ENCODE peak calls at places on chromosomes 16 and 17, in eight cellular contexts. One of them, this sample, is unnamed.

GRCh38 chr16:19520861-19521331 is 1.0 kb downstream of the GDE1 start:
- DNase-seq in astrocyte of the spinal cord: peak; percentile 26
- DNase-seq in amygdala: no peak
- DNase-seq in stomach: peak; percentile 34
- DNase-seq in activated T-helper 1 cell treated with Interleukin-2 at 50 U/mL for 16 hours: no peak
- DNase-seq in activated gamma-delta T cell treated with anti-CD3 and anti-CD28 coated beads, Interleukin-2, amount 50 U/mL, for 16 hours: no peak
- DNase-seq in epithelial cell of esophagus: peak; percentile 55
- DNase-seq in KG1: no peak
- DNase-seq in this sample: peak; percentile 19

GRCh38 chr17:66573078-66573477 is 261.8 kb upstream of the CACNG5 start:
- DNase-seq in astrocyte of the spinal cord: no peak
- DNase-seq in amygdala: no peak
- DNase-seq in stomach: no peak
- DNase-seq in activated T-helper 1 cell treated with Interleukin-2 at 50 U/mL for 16 hours: no peak
- DNase-seq in activated gamma-delta T cell treated with anti-CD3 and anti-CD28 coated beads, Interleukin-2, amount 50 U/mL, for 16 hours: no peak
- DNase-seq in epithelial cell of esophagus: no peak
- DNase-seq in KG1: no peak
- DNase-seq in this sample: no peak

GRCh38 chr17:30219833-30220232 is 15.7 kb downstream of the SLC6A4 start:
- DNase-seq in astrocyte of the spinal cord: no peak
- DNase-seq in amygdala: no peak
- DNase-seq in stomach: no peak
- DNase-seq in activated T-helper 1 cell treated with Interleukin-2 at 50 U/mL for 16 hours: no peak
- DNase-seq in activated gamma-delta T cell treated with anti-CD3 and anti-CD28 coated beads, Interleukin-2, amount 50 U/mL, for 16 hours: no peak
- DNase-seq in epithelial cell of esophagus: no peak
- DNase-seq in KG1: no peak
- DNase-seq in this sample: no peak

GRCh38 chr17:17555151-17555550 is 36.4 kb downstream of the PEMT start:
- DNase-seq in astrocyte of the spinal cord: no peak
- DNase-seq in amygdala: no peak
- DNase-seq in stomach: no peak
- DNase-seq in activated T-helper 1 cell treated with Interleukin-2 at 50 U/mL for 16 hours: no peak
- DNase-seq in activated gamma-delta T cell treated with anti-CD3 and anti-CD28 coated beads, Interleukin-2, amount 50 U/mL, for 16 hours: no peak
- DNase-seq in epithelial cell of esophagus: no peak
- DNase-seq in KG1: no peak
- DNase-seq in this sample: no peak

GRCh38 chr16:46620265-46621005 is 744 bp downstream of the SHCBP1 start:
- DNase-seq in astrocyte of the spinal cord: peak; percentile 14
- DNase-seq in amygdala: no peak
- DNase-seq in stomach: no peak
- DNase-seq in activated T-helper 1 cell treated with Interleukin-2 at 50 U/mL for 16 hours: no peak
- DNase-seq in activated gamma-delta T cell treated with anti-CD3 and anti-CD28 coated beads, Interleukin-2, amount 50 U/mL, for 16 hours: no peak
- DNase-seq in epithelial cell of esophagus: peak; percentile 22
- DNase-seq in KG1: no peak
- DNase-seq in this sample: no peak

GRCh38 chr16:23952128-23953041 is 116.6 kb downstream of the PRKCB start:
- DNase-seq in astrocyte of the spinal cord: peak; percentile 0
- DNase-seq in amygdala: peak; percentile 46
- DNase-seq in stomach: no peak
- DNase-seq in activated T-helper 1 cell treated with Interleukin-2 at 50 U/mL for 16 hours: no peak
- DNase-seq in activated gamma-delta T cell treated with anti-CD3 and anti-CD28 coated beads, Interleukin-2, amount 50 U/mL, for 16 hours: peak; percentile 30
- DNase-seq in epithelial cell of esophagus: no peak
- DNase-seq in KG1: peak; percentile 82
- DNase-seq in this sample: no peak

GRCh38 chr16:75555213-75555706 is 792 bp downstream of the TMEM231 start:
- DNase-seq in astrocyte of the spinal cord: peak; percentile 86
- DNase-seq in amygdala: peak; percentile 61
- DNase-seq in stomach: peak; percentile 67
- DNase-seq in activated T-helper 1 cell treated with Interleukin-2 at 50 U/mL for 16 hours: no peak
- DNase-seq in activated gamma-delta T cell treated with anti-CD3 and anti-CD28 coated beads, Interleukin-2, amount 50 U/mL, for 16 hours: no peak
- DNase-seq in epithelial cell of esophagus: peak; percentile 93
- DNase-seq in KG1: no peak
- DNase-seq in this sample: no peak

GRCh38 chr16:86015606-86016005 is 116.6 kb downstream of the IRF8 start:
- DNase-seq in astrocyte of the spinal cord: no peak
- DNase-seq in amygdala: no peak
- DNase-seq in stomach: no peak
- DNase-seq in activated T-helper 1 cell treated with Interleukin-2 at 50 U/mL for 16 hours: no peak
- DNase-seq in activated gamma-delta T cell treated with anti-CD3 and anti-CD28 coated beads, Interleukin-2, amount 50 U/mL, for 16 hours: no peak
- DNase-seq in epithelial cell of esophagus: no peak
- DNase-seq in KG1: no peak
- DNase-seq in this sample: no peak

GRCh38 chr16:56880176-56880575 is 15.2 kb downstream of the SLC12A3 start:
- DNase-seq in astrocyte of the spinal cord: no peak
- DNase-seq in amygdala: no peak
- DNase-seq in stomach: no peak
- DNase-seq in activated T-helper 1 cell treated with Interleukin-2 at 50 U/mL for 16 hours: no peak
- DNase-seq in activated gamma-delta T cell treated with anti-CD3 and anti-CD28 coated beads, Interleukin-2, amount 50 U/mL, for 16 hours: no peak
- DNase-seq in epithelial cell of esophagus: no peak
- DNase-seq in KG1: no peak
- DNase-seq in this sample: no peak

GRCh38 chr17:40791116-40791515 is 8.6 kb downstream of the KRT28 start:
- DNase-seq in astrocyte of the spinal cord: no peak
- DNase-seq in amygdala: no peak
- DNase-seq in stomach: no peak
- DNase-seq in activated T-helper 1 cell treated with Interleukin-2 at 50 U/mL for 16 hours: no peak
- DNase-seq in activated gamma-delta T cell treated with anti-CD3 and anti-CD28 coated beads, Interleukin-2, amount 50 U/mL, for 16 hours: no peak
- DNase-seq in epithelial cell of esophagus: no peak
- DNase-seq in KG1: no peak
- DNase-seq in this sample: no peak

GRCh38 chr16:785563-786535 is 2.3 kb downstream of the RPUSD1 start:
- DNase-seq in astrocyte of the spinal cord: peak; percentile 32
- DNase-seq in amygdala: no peak
- DNase-seq in stomach: peak; percentile 82
- DNase-seq in activated T-helper 1 cell treated with Interleukin-2 at 50 U/mL for 16 hours: peak; percentile 56
- DNase-seq in activated gamma-delta T cell treated with anti-CD3 and anti-CD28 coated beads, Interleukin-2, amount 50 U/mL, for 16 hours: peak; percentile 65
- DNase-seq in epithelial cell of esophagus: peak; percentile 71
- DNase-seq in KG1: no peak
- DNase-seq in this sample: no peak

GRCh38 chr16:68399456-68399855 is 48.9 kb downstream of the SMPD3 start:
- DNase-seq in astrocyte of the spinal cord: peak; percentile 25
- DNase-seq in amygdala: no peak
- DNase-seq in stomach: no peak
- DNase-seq in activated T-helper 1 cell treated with Interleukin-2 at 50 U/mL for 16 hours: no peak
- DNase-seq in activated gamma-delta T cell treated with anti-CD3 and anti-CD28 coated beads, Interleukin-2, amount 50 U/mL, for 16 hours: no peak
- DNase-seq in epithelial cell of esophagus: no peak
- DNase-seq in KG1: no peak
- DNase-seq in this sample: no peak

GRCh38 chr16:69150146-69150865 is 17.9 kb downstream of the UTP4 start:
- DNase-seq in astrocyte of the spinal cord: peak; percentile 80
- DNase-seq in amygdala: peak; percentile 42
- DNase-seq in stomach: peak; percentile 53
- DNase-seq in activated T-helper 1 cell treated with Interleukin-2 at 50 U/mL for 16 hours: no peak
- DNase-seq in activated gamma-delta T cell treated with anti-CD3 and anti-CD28 coated beads, Interleukin-2, amount 50 U/mL, for 16 hours: peak; percentile 17
- DNase-seq in epithelial cell of esophagus: peak; percentile 77
- DNase-seq in KG1: peak; percentile 56
- DNase-seq in this sample: no peak

GRCh38 chr17:6427284-6427781 is 7.6 kb downstream of the AIPL1 start:
- DNase-seq in astrocyte of the spinal cord: peak; percentile 34
- DNase-seq in amygdala: no peak
- DNase-seq in stomach: no peak
- DNase-seq in activated T-helper 1 cell treated with Interleukin-2 at 50 U/mL for 16 hours: no peak
- DNase-seq in activated gamma-delta T cell treated with anti-CD3 and anti-CD28 coated beads, Interleukin-2, amount 50 U/mL, for 16 hours: peak; percentile 14
- DNase-seq in epithelial cell of esophagus: no peak
- DNase-seq in KG1: peak; percentile 17
- DNase-seq in this sample: peak; percentile 50